ENCODE peak calls at places on chromosomes 12 and 14, in seven cellular contexts. U is WTC11, N is HEK293T, G is HCT116, L is H1, K is GM12878, V is K562. T is an unnamed sample.

GRCh38 chr12:114248527-114248926 is 157.4 kb downstream of the TBX5 start:
- DNase-seq in N (no peak), V (no peak), L (no peak), K (no peak), G (no peak), U (peak), T (no peak)

GRCh38 chr12:3834774-3835173 is 38.4 kb downstream of the PARP11 start:
- DNase-seq in N (no peak), U (no peak), G (no peak), K (no peak), V (no peak), L (no peak), T (peak)

GRCh38 chr14:37791384-37792036 is 196.1 kb downstream of the TTC6 start:
- DNase-seq in G (no peak), V (no peak), N (no peak), K (no peak), L (no peak), U (no peak), T (peak)

GRCh38 chr12:49838973-49839633 is 3.8 kb downstream of the BCDIN3D start:
- DNase-seq in V (peak), K (no peak), N (peak), U (no peak), L (no peak), G (peak), T (peak)

GRCh38 chr12:108884116-108885012 is 4.5 kb downstream of the DAO start:
- DNase-seq in K (no peak), N (peak), U (peak), G (peak), V (peak), L (peak), T (peak)

GRCh38 chr12:112741106-112741505 is 50.4 kb upstream of the RPH3A start:
- DNase-seq in U (no peak), N (no peak), V (no peak), G (no peak), L (no peak), K (no peak), T (no peak)

GRCh38 chr12:108633534-108634224 is at the start of gene SELPLG:
- DNase-seq in G (no peak), V (peak), U (no peak), K (peak), N (no peak), L (no peak), T (no peak)

GRCh38 chr12:112304411-112304810 is 77.8 kb downstream of the HECTD4 start:
- DNase-seq in K (no peak), N (no peak), L (no peak), G (no peak), U (no peak), V (no peak), T (no peak)

GRCh38 chr12:63882844-63883243 is 38.3 kb downstream of the SRGAP1 start:
- DNase-seq in V (no peak), L (no peak), U (peak), K (no peak), N (peak), G (no peak), T (no peak)

GRCh38 chr12:110560048-110560447 is 23.1 kb downstream of the PPTC7 start:
- DNase-seq in N (no peak), G (no peak), U (no peak), L (no peak), V (no peak), K (no peak), T (no peak)

GRCh38 chr12:5736016-5736415 is 209.0 kb downstream of the ANO2 start:
- DNase-seq in G (no peak), U (no peak), V (no peak), N (no peak), L (no peak), K (no peak), T (no peak)

GRCh38 chr12:76113800-76114757 is 29.6 kb upstream of the NAP1L1 start:
- DNase-seq in K (no peak), U (no peak), L (no peak), G (no peak), N (no peak), V (peak), T (no peak)

GRCh38 chr12:75097003-75097402 is 112.6 kb downstream of the KCNC2 start:
- DNase-seq in V (no peak), L (no peak), U (no peak), N (no peak), K (no peak), G (no peak), T (no peak)

GRCh38 chr14:90849787-90850444 is 33.7 kb upstream of the TTC7B start:
- DNase-seq in N (no peak), L (no peak), K (no peak), G (no peak), V (no peak), U (no peak), T (no peak)

GRCh38 chr14:90848944-90849731 is 32.9 kb upstream of the TTC7B start:
- DNase-seq in G (no peak), L (no peak), V (no peak), U (no peak), N (no peak), K (no peak), T (peak)

GRCh38 chr14:90844321-90844720 is 28.1 kb upstream of the TTC7B start:
- DNase-seq in N (no peak), U (no peak), K (no peak), V (no peak), L (no peak), G (no peak), T (no peak)

GRCh38 chr14:90842726-90843125 is 26.5 kb upstream of the TTC7B start:
- DNase-seq in K (no peak), U (no peak), L (no peak), N (no peak), V (no peak), G (no peak), T (no peak)

GRCh38 chr14:90846511-90846910 is 30.3 kb upstream of the TTC7B start:
- DNase-seq in V (no peak), K (no peak), G (no peak), N (no peak), U (no peak), L (no peak), T (no peak)
- TF ChIP-seq SP1 in V (no peak), K (no peak), G (no peak), N (no peak), U (no peak), L (no peak), T (no peak)

DNA sequence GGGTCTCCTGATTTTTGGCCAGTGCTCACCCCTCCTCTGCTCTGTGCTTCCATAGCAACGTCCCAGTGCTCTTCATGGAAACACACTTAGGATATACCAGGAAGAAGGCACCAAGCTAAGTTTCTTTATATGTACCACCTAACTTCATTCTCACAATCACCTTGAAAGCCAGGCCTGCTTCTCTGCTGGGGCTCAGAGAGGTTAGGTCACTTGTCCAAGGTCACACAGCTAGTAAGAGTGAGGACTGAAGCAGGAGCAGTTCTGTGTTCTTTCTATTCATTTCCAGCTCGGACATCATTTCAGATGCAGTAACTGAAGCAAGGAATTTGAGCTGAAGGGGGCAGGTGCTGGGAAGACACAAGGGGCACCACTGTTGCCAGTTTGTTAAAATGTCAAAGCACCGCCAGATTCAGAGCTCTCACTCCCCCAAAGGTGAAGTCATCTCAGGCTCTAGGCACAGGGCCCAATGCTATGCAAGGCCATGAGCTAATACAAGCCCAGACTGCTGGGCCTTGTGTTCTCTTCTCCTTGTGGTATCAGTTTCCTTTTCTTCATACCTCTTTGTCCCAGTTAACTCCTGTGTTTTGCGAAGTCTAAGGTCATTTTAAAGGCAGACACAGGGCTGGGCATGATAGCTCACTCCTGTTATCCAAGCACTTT is 19.7 kb upstream of the YY1 start:
- DNase-seq in V (no peak), G (no peak), N (no peak), K (no peak), L (no peak), U (no peak), T (no peak)
- TF ChIP-seq SP1 in V (no peak), G (no peak), N (no peak), K (no peak), L (no peak), U (no peak), T (no peak)

DNA sequence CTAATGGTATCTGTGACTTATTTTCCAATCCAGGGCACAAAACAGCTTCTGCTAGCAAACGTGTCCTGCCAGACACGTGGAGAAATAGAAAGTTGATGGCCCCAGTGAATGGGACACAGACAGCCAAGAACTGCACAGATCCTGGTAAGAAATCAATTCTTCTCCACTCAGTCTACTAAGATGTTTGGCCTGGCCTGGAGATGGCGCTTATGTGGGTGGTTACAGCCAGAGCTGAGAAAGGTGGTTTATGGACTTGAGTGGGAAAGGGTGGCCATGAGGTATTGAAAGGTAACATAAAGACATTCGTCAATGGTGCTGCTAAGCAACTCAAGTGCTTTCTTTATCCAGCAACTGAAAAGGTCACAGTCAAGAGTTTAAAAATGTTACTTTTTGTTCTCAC is 2.9 kb downstream of the SLC24A4 start:
- DNase-seq in V (no peak), U (no peak), G (no peak), N (no peak), L (no peak), K (no peak), T (no peak)
- TF ChIP-seq SP1 in V (no peak), U (no peak), G (no peak), N (no peak), L (no peak), K (no peak), T (no peak)

GRCh38 chr12:65891219-65891618 is 66.9 kb downstream of the HMGA2 start:
- DNase-seq in K (no peak), U (no peak), G (no peak), V (no peak), L (no peak), N (no peak), T (no peak)
- TF ChIP-seq SP1 in K (no peak), U (no peak), G (peak), V (no peak), L (no peak), N (no peak), T (no peak)

GRCh38 chr12:51067229-51067628 is 16.2 kb downstream of the CSRNP2 start:
- DNase-seq in U (no peak), N (no peak), V (no peak), L (no peak), G (no peak), K (no peak), T (peak)

GRCh38 chr12:51071663-51072062 is 11.7 kb downstream of the CSRNP2 start:
- DNase-seq in L (no peak), U (no peak), N (no peak), G (no peak), K (no peak), V (no peak), T (peak)

GRCh38 chr12:51067771-51068170 is 15.6 kb downstream of the CSRNP2 start:
- DNase-seq in N (no peak), K (no peak), V (no peak), U (no peak), L (no peak), G (no peak), T (no peak)

GRCh38 chr12:51065530-51065929 is 17.4 kb downstream of the LETMD1 start:
- DNase-seq in K (no peak), G (no peak), N (no peak), V (no peak), L (no peak), U (no peak), T (peak)

GRCh38 chr12:51070004-51070403 is 13.4 kb downstream of the CSRNP2 start:
- DNase-seq in V (no peak), N (no peak), L (no peak), U (no peak), K (no peak), G (no peak), T (peak)
- TF ChIP-seq SP1 in V (no peak), N (no peak), L (no peak), U (no peak), K (no peak), G (no peak), T (no peak)

DNA sequence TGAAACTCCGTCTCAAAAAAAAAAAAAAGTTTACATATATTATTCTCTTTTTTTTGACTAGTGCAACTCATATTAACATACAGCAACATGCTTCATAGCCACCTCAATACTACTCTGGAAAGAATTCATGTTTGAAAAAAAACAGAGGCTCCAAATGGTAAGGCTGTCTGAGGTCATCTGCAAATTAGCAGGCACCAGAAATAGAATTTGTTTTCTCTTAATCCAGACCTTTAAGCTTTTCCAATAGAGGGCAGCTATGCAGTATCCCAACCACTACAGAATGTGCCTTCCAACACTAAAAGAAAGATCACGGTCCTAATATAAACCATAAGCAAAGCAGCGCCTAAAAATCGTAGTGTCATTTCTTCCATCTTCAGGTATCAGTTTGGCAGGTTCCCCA is 12.0 kb downstream of the C2CD5 start:
- DNase-seq in V (no peak), K (no peak), U (no peak), N (no peak), L (no peak), G (no peak), T (no peak)
- TF ChIP-seq SP1 in V (no peak), K (no peak), U (no peak), N (no peak), L (no peak), G (no peak), T (no peak)

DNA sequence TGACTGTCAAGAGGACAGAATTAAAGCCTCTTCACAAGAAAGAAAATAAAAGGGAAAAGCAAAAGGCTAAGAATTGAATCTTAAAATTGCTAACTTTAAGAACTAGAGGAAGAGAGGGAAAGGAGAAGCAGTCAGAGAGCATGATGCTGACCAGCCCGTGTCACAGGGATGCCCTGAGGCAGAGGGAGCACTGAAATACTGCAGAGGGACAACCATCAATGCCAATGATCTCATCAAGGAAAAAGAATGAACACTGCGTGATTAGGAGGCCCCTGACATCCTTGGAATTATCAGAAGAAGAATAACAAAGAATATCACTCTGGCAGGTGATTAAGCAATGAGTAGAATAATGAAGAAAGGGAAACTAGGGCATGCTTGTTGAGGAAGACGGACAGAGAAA is 252.2 kb upstream of the GRIP1 start:
- DNase-seq in G (no peak), L (no peak), K (no peak), U (no peak), N (no peak), V (no peak), T (no peak)
- TF ChIP-seq SP1 in G (no peak), L (no peak), K (no peak), U (no peak), N (no peak), V (no peak), T (no peak)

DNA sequence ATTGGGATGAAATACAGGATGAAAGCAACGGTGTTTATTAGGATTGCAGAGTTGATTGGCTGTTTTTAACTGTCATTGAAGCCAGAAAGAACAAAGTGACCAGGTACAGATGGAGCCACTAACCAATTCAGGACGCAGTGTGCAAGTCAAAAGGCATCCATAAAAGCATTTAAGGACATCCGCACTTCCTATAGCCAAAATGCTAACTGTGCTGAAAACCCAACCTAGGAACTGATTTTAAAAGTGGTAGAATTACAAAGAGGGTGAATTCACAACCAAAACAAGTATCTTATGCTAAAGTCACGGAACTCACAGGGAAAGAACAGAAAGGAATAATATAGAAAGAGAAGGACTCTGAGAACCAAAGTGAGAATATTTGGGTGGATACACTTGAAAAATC is 63.1 kb upstream of the FOXG1 start:
- DNase-seq in U (no peak), G (no peak), K (no peak), V (no peak), N (no peak), L (no peak), T (no peak)
- TF ChIP-seq SP1 in U (no peak), G (no peak), K (no peak), V (no peak), N (no peak), L (no peak), T (no peak)

GRCh38 chr14:71261206-71261605 is 353.9 kb downstream of the PCNX1 start:
- DNase-seq in K (no peak), N (no peak), U (no peak), L (no peak), V (no peak), G (no peak), T (no peak)
- TF ChIP-seq SP1 in K (no peak), N (no peak), U (no peak), L (no peak), V (no peak), G (no peak), T (no peak)

DNA sequence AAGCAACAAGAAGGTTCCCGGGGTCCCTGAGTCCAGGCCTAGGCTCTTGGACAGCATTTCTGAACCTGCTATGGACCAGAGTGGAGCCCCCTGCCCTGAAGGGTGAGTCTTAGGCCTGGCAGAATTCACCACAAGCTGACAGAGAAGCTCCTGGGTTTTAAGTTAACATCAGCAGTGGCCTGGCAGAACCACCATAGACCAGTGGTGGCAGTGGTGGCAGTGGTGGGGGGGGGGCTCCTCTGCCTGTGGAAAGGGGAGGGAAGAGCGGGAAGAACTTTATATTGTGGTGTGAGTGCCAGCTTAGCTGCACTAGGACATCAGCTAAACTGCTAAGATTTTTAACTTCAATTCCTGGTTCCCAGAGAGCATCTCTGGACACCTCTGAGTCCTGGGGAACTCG is 20.7 kb upstream of the RNF212B start:
- DNase-seq in V (no peak), N (no peak), L (no peak), G (no peak), K (no peak), U (no peak), T (no peak)
- TF ChIP-seq SP1 in V (no peak), N (no peak), L (no peak), G (no peak), K (no peak), U (no peak), T (no peak)